ENCODE peak calls at places on chromosomes 4 and X, in ten cellular contexts. One of them, this sample, is unnamed.

GRCh38 chrX:37746268-37746931 is 33.5 kb upstream of the CYBB start:
- DNase-seq in hepatocyte: peak
- DNase-seq in HepG2: no peak
- DNase-seq in keratinocyte: no peak
- DNase-seq in GM23248: no peak
- DNase-seq in fibroblast of lung: no peak
- DNase-seq in K562: no peak
- DNase-seq in GM12878: peak
- DNase-seq in HCT116: no peak
- DNase-seq in mammary epithelial cell: peak
- DNase-seq in this sample: peak

GRCh38 chrX:44245730-44246129 is 97.7 kb downstream of the EFHC2 start:
- DNase-seq in mammary epithelial cell: no peak
- DNase-seq in HepG2: no peak
- DNase-seq in hepatocyte: no peak
- DNase-seq in HCT116: no peak
- DNase-seq in K562: no peak
- DNase-seq in keratinocyte: no peak
- DNase-seq in GM23248: no peak
- DNase-seq in GM12878: no peak
- DNase-seq in fibroblast of lung: no peak
- DNase-seq in this sample: no peak

GRCh38 chrX:69138512-69138911 is 26.7 kb downstream of the PJA1 start:
- DNase-seq in keratinocyte: no peak
- DNase-seq in GM12878: no peak
- DNase-seq in mammary epithelial cell: no peak
- DNase-seq in hepatocyte: no peak
- DNase-seq in HCT116: no peak
- DNase-seq in fibroblast of lung: no peak
- DNase-seq in K562: no peak
- DNase-seq in HepG2: no peak
- DNase-seq in GM23248: peak
- DNase-seq in this sample: no peak

GRCh38 chrX:154484255-154485149 is 1.9 kb downstream of the UBL4A start:
- DNase-seq in HCT116: no peak
- DNase-seq in keratinocyte: no peak
- DNase-seq in K562: peak
- DNase-seq in HepG2: no peak
- DNase-seq in GM12878: no peak
- DNase-seq in hepatocyte: peak
- DNase-seq in GM23248: peak
- DNase-seq in fibroblast of lung: no peak
- DNase-seq in mammary epithelial cell: no peak
- DNase-seq in this sample: no peak

GRCh38 chr4:74624351-74625151 is 169.8 kb downstream of the BTC start:
- DNase-seq in keratinocyte: no peak
- DNase-seq in HCT116: peak
- DNase-seq in GM23248: peak
- DNase-seq in mammary epithelial cell: peak
- DNase-seq in hepatocyte: peak
- DNase-seq in GM12878: no peak
- DNase-seq in HepG2: peak
- DNase-seq in fibroblast of lung: peak
- DNase-seq in K562: no peak
- DNase-seq in this sample: peak

GRCh38 chr4:27148211-27148895 is 287.7 kb downstream of the STIM2 start:
- DNase-seq in mammary epithelial cell: no peak
- DNase-seq in HepG2: no peak
- DNase-seq in HCT116: no peak
- DNase-seq in keratinocyte: no peak
- DNase-seq in K562: no peak
- DNase-seq in fibroblast of lung: no peak
- DNase-seq in GM23248: peak
- DNase-seq in GM12878: no peak
- DNase-seq in hepatocyte: no peak
- DNase-seq in this sample: no peak

GRCh38 chr4:24778427-24779225 is 16.7 kb upstream of the SOD3 start:
- DNase-seq in HCT116: no peak
- DNase-seq in mammary epithelial cell: peak
- DNase-seq in fibroblast of lung: peak
- DNase-seq in GM23248: peak
- DNase-seq in HepG2: no peak
- DNase-seq in hepatocyte: peak
- DNase-seq in K562: no peak
- DNase-seq in keratinocyte: no peak
- DNase-seq in GM12878: no peak
- DNase-seq in this sample: no peak

GRCh38 chrX:46643636-46644035 is 70.1 kb downstream of the CHST7 start:
- DNase-seq in GM23248: no peak
- DNase-seq in K562: no peak
- DNase-seq in keratinocyte: no peak
- DNase-seq in HepG2: no peak
- DNase-seq in hepatocyte: no peak
- DNase-seq in fibroblast of lung: no peak
- DNase-seq in mammary epithelial cell: no peak
- DNase-seq in GM12878: no peak
- DNase-seq in HCT116: no peak
- DNase-seq in this sample: no peak

GRCh38 chr4:114561590-114561989 is 37.0 kb upstream of the UGT8 start:
- DNase-seq in GM12878: no peak
- DNase-seq in K562: no peak
- DNase-seq in GM23248: no peak
- DNase-seq in hepatocyte: no peak
- DNase-seq in mammary epithelial cell: no peak
- DNase-seq in HepG2: no peak
- DNase-seq in keratinocyte: no peak
- DNase-seq in HCT116: no peak
- DNase-seq in fibroblast of lung: no peak
- DNase-seq in this sample: no peak

GRCh38 chr4:114558446-114559020 is 40.1 kb upstream of the UGT8 start:
- DNase-seq in HepG2: no peak
- DNase-seq in K562: no peak
- DNase-seq in GM23248: no peak
- DNase-seq in GM12878: no peak
- DNase-seq in mammary epithelial cell: peak
- DNase-seq in keratinocyte: no peak
- DNase-seq in hepatocyte: no peak
- DNase-seq in HCT116: peak
- DNase-seq in fibroblast of lung: no peak
- DNase-seq in this sample: no peak

GRCh38 chr4:114562176-114562904 is 36.3 kb upstream of the UGT8 start:
- DNase-seq in HCT116: no peak
- DNase-seq in fibroblast of lung: no peak
- DNase-seq in GM23248: no peak
- DNase-seq in HepG2: no peak
- DNase-seq in GM12878: no peak
- DNase-seq in mammary epithelial cell: no peak
- DNase-seq in K562: no peak
- DNase-seq in keratinocyte: no peak
- DNase-seq in hepatocyte: no peak
- DNase-seq in this sample: no peak

DNA sequence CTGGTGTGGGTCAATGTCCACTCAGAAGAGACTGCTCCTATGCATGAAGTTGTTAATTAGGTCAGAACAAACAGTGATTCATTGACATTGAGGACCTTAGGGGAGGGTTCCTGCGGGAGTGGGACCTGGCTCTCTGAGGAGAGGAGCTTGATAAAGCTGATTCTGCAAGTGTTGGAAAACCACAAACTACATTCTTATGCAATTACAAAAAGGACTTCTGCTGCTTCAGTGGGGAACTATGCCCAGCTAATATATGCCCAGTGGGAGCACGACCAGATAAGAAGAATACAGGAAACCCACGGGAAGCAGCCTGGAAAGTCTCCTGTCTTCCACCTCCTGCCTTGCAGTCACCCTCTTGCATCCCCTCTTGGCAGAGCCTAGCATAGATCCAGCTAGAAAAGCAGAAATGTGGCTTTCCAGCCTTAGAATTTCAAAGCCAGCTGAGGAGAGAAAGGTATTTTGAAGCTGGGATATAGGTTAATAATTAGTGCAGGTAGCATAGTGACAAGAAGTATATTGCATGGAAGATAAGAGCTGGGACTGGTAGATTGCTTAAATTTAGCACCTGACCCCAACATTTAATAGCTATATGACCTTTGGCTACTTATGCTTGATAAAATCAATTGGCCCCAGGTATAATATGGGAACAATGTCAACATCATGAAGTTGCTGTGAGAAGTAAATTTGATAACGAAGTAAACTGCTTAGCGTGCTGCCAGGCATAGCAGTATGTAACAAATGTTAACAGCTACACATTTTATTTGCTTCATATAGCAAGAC is 34.9 kb upstream of the UGT8 start:
- DNase-seq in K562: no peak
- DNase-seq in hepatocyte: peak
- DNase-seq in mammary epithelial cell: peak
- DNase-seq in fibroblast of lung: no peak
- DNase-seq in keratinocyte: no peak
- DNase-seq in HepG2: no peak
- DNase-seq in GM12878: no peak
- DNase-seq in GM23248: peak
- DNase-seq in HCT116: no peak
- DNase-seq in this sample: no peak
- H3K4me2 ChIP-seq in K562: no peak
- H3K4me2 ChIP-seq in hepatocyte: peak
- H3K4me2 ChIP-seq in mammary epithelial cell: no peak
- H3K4me2 ChIP-seq in fibroblast of lung: no peak
- H3K4me2 ChIP-seq in keratinocyte: no peak
- H3K4me2 ChIP-seq in HepG2: no peak
- H3K4me2 ChIP-seq in GM12878: no peak
- H3K4me2 ChIP-seq in GM23248: no peak
- H3K4me2 ChIP-seq in HCT116: no peak
- H3K4me2 ChIP-seq in this sample: no peak

DNA sequence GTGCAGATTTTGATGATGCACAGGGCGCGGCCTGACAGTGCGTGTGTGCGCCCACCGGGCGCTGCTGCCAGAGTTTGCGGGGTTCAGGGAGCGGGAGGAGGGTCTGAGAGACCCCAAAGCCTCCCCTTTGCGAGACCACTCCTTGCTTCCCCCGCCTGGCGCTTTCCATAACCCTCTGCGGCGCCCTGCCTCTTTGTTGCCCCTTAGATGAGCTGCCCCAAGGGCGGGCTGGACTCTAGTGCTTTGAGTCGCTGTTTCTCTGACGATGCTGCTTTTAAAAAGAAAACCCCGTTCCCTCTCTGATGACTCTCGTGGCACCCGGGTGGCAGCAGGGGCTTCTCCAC is 9.9 kb downstream of the MSX1 start:
- DNase-seq in GM23248: no peak
- DNase-seq in K562: no peak
- DNase-seq in keratinocyte: no peak
- DNase-seq in HCT116: no peak
- DNase-seq in fibroblast of lung: no peak
- DNase-seq in mammary epithelial cell: no peak
- DNase-seq in GM12878: no peak
- DNase-seq in HepG2: no peak
- DNase-seq in hepatocyte: no peak
- DNase-seq in this sample: no peak
- TF ChIP-seq EZH2 in GM23248: no peak
- TF ChIP-seq EZH2 in K562: no peak
- TF ChIP-seq EZH2 in keratinocyte: peak
- TF ChIP-seq EZH2 in HCT116: no peak
- TF ChIP-seq EZH2 in fibroblast of lung: no peak
- TF ChIP-seq EZH2 in mammary epithelial cell: no peak
- TF ChIP-seq EZH2 in GM12878: no peak
- TF ChIP-seq EZH2 in HepG2: no peak
- TF ChIP-seq EZH2 in hepatocyte: no peak
- TF ChIP-seq EZH2 in this sample: no peak

GRCh38 chr4:28463184-28463690 is 1602.6 kb downstream of the STIM2 start:
- DNase-seq in GM12878: no peak
- DNase-seq in mammary epithelial cell: no peak
- DNase-seq in HCT116: no peak
- DNase-seq in K562: no peak
- DNase-seq in fibroblast of lung: peak
- DNase-seq in GM23248: no peak
- DNase-seq in keratinocyte: no peak
- DNase-seq in HepG2: no peak
- DNase-seq in hepatocyte: no peak
- DNase-seq in this sample: no peak

GRCh38 chr4:28464823-28465222 is 1604.2 kb downstream of the STIM2 start:
- DNase-seq in GM12878: no peak
- DNase-seq in HCT116: no peak
- DNase-seq in mammary epithelial cell: no peak
- DNase-seq in GM23248: no peak
- DNase-seq in K562: no peak
- DNase-seq in HepG2: no peak
- DNase-seq in hepatocyte: no peak
- DNase-seq in fibroblast of lung: no peak
- DNase-seq in keratinocyte: no peak
- DNase-seq in this sample: no peak

DNA sequence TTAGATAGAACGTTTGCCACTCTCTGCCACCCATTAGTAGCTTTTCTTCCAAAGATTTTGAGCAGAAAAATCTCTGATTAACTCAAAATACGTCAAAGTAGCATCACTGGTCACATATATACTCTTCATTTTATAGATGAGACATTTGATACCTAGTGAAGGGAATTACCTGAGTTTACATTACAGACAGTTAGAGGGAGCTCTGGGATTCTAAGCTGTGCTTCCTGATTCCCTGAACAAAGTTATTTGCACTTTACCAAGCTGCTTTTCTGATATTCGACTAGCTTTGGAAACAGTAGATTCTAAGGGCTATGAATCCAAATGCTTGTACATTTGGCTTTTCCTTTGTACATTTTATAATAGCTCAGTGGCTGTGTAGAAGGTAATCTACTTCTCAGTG is 1602.1 kb downstream of the STIM2 start:
- DNase-seq in mammary epithelial cell: no peak
- DNase-seq in HepG2: no peak
- DNase-seq in GM12878: no peak
- DNase-seq in GM23248: peak
- DNase-seq in keratinocyte: no peak
- DNase-seq in HCT116: no peak
- DNase-seq in K562: no peak
- DNase-seq in hepatocyte: peak
- DNase-seq in fibroblast of lung: no peak
- DNase-seq in this sample: no peak
- H3K4me3 ChIP-seq in mammary epithelial cell: no peak
- H3K4me3 ChIP-seq in HepG2: no peak
- H3K4me3 ChIP-seq in GM12878: no peak
- H3K4me3 ChIP-seq in GM23248: no peak
- H3K4me3 ChIP-seq in keratinocyte: no peak
- H3K4me3 ChIP-seq in HCT116: no peak
- H3K4me3 ChIP-seq in K562: no peak
- H3K4me3 ChIP-seq in hepatocyte: no peak
- H3K4me3 ChIP-seq in fibroblast of lung: no peak
- H3K4me3 ChIP-seq in this sample: no peak

DNA sequence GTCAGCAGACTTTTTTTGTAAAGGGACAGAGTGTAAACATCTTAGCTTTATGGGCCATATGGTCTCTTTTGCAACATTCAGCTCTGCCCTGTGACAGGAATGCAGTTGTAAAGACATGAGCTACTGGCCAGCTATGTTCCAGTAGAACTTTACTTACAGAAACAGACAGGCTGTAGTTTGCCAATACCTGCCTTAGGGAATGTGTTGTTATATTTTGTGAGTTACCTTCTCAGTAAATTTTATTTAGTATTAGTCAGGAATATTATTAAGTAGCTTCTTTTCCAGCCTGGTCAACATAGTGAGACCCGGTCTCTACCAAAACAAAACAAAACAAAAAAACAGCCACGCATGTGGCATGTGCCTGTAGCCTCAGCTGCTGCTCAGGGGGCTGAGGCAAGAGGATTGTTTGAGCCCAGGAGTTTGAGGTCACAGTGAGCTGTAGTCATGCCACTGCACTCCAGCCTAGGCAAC is 48.8 kb downstream of the HTT start:
- DNase-seq in K562: no peak
- DNase-seq in fibroblast of lung: peak
- DNase-seq in mammary epithelial cell: no peak
- DNase-seq in GM12878: no peak
- DNase-seq in GM23248: peak
- DNase-seq in keratinocyte: no peak
- DNase-seq in hepatocyte: peak
- DNase-seq in HCT116: no peak
- DNase-seq in HepG2: no peak
- DNase-seq in this sample: no peak
- H3K4me2 ChIP-seq in K562: no peak
- H3K4me2 ChIP-seq in fibroblast of lung: no peak
- H3K4me2 ChIP-seq in mammary epithelial cell: no peak
- H3K4me2 ChIP-seq in GM12878: no peak
- H3K4me2 ChIP-seq in GM23248: peak
- H3K4me2 ChIP-seq in keratinocyte: no peak
- H3K4me2 ChIP-seq in hepatocyte: peak
- H3K4me2 ChIP-seq in HCT116: no peak
- H3K4me2 ChIP-seq in HepG2: no peak
- H3K4me2 ChIP-seq in this sample: no peak

This sample was measured in MM.1S.